ENCODE peak calls at places on chromosomes 16 and 17, in seven cellular contexts. One of them, this sample, is unnamed.

GRCh38 chr17:19766421-19767270 is 18.5 kb upstream of the ALDH3A1 start:
- DNase-seq in activated CD8-positive, alpha-beta T cell treated with anti-CD3 and anti-CD28 coated beads for 36 hours: peak
- DNase-seq in MCF 10A: peak
- DNase-seq in vagina: peak
- DNase-seq in sigmoid colon: peak
- DNase-seq in spleen: peak
- DNase-seq in cardiac muscle cell: peak
- DNase-seq in this sample: peak

GRCh38 chr16:72094266-72094610 is 591 bp downstream of the DHX38 start:
- DNase-seq in sigmoid colon: no peak
- DNase-seq in spleen: no peak
- DNase-seq in vagina: no peak
- DNase-seq in cardiac muscle cell: no peak
- DNase-seq in activated CD8-positive, alpha-beta T cell treated with anti-CD3 and anti-CD28 coated beads for 36 hours: peak
- DNase-seq in MCF 10A: peak
- DNase-seq in this sample: no peak

GRCh38 chr16:11679250-11679649 is 11.0 kb downstream of the SNN start:
- DNase-seq in vagina: no peak
- DNase-seq in sigmoid colon: peak
- DNase-seq in MCF 10A: no peak
- DNase-seq in cardiac muscle cell: no peak
- DNase-seq in spleen: no peak
- DNase-seq in activated CD8-positive, alpha-beta T cell treated with anti-CD3 and anti-CD28 coated beads for 36 hours: no peak
- DNase-seq in this sample: peak

GRCh38 chr16:89266521-89267134 is 49.1 kb downstream of the ZNF778 start:
- DNase-seq in spleen: peak
- DNase-seq in cardiac muscle cell: no peak
- DNase-seq in MCF 10A: no peak
- DNase-seq in activated CD8-positive, alpha-beta T cell treated with anti-CD3 and anti-CD28 coated beads for 36 hours: no peak
- DNase-seq in sigmoid colon: no peak
- DNase-seq in vagina: no peak
- DNase-seq in this sample: no peak

GRCh38 chr16:2752850-2753522 is 548 bp downstream of the SRRM2 start:
- DNase-seq in MCF 10A: peak
- DNase-seq in cardiac muscle cell: peak
- DNase-seq in vagina: no peak
- DNase-seq in spleen: no peak
- DNase-seq in sigmoid colon: peak
- DNase-seq in activated CD8-positive, alpha-beta T cell treated with anti-CD3 and anti-CD28 coated beads for 36 hours: peak
- DNase-seq in this sample: no peak

GRCh38 chr16:87844374-87844733 is 25.0 kb downstream of the SLC7A5 start:
- DNase-seq in activated CD8-positive, alpha-beta T cell treated with anti-CD3 and anti-CD28 coated beads for 36 hours: no peak
- DNase-seq in vagina: no peak
- DNase-seq in sigmoid colon: no peak
- DNase-seq in cardiac muscle cell: no peak
- DNase-seq in MCF 10A: no peak
- DNase-seq in spleen: no peak
- DNase-seq in this sample: no peak

GRCh38 chr17:68972119-68972704 is 17.0 kb upstream of the ABCA8 start:
- DNase-seq in spleen: no peak
- DNase-seq in vagina: no peak
- DNase-seq in cardiac muscle cell: peak
- DNase-seq in MCF 10A: peak
- DNase-seq in sigmoid colon: no peak
- DNase-seq in activated CD8-positive, alpha-beta T cell treated with anti-CD3 and anti-CD28 coated beads for 36 hours: no peak
- DNase-seq in this sample: no peak

GRCh38 chr17:4858068-4858879 is 25.1 kb downstream of the MINK1 start:
- DNase-seq in spleen: no peak
- DNase-seq in cardiac muscle cell: peak
- DNase-seq in MCF 10A: peak
- DNase-seq in activated CD8-positive, alpha-beta T cell treated with anti-CD3 and anti-CD28 coated beads for 36 hours: no peak
- DNase-seq in vagina: no peak
- DNase-seq in sigmoid colon: no peak
- DNase-seq in this sample: no peak

GRCh38 chr16:4178468-4179010 is 62.3 kb upstream of the ADCY9 start:
- DNase-seq in vagina: no peak
- DNase-seq in MCF 10A: no peak
- DNase-seq in sigmoid colon: no peak
- DNase-seq in spleen: no peak
- DNase-seq in activated CD8-positive, alpha-beta T cell treated with anti-CD3 and anti-CD28 coated beads for 36 hours: no peak
- DNase-seq in cardiac muscle cell: no peak
- DNase-seq in this sample: no peak

GRCh38 chr16:9908613-9909012 is 273.6 kb downstream of the GRIN2A start:
- DNase-seq in cardiac muscle cell: no peak
- DNase-seq in sigmoid colon: no peak
- DNase-seq in spleen: no peak
- DNase-seq in vagina: no peak
- DNase-seq in activated CD8-positive, alpha-beta T cell treated with anti-CD3 and anti-CD28 coated beads for 36 hours: no peak
- DNase-seq in MCF 10A: no peak
- DNase-seq in this sample: no peak

GRCh38 chr16:9911989-9912388 is 270.2 kb downstream of the GRIN2A start:
- DNase-seq in vagina: no peak
- DNase-seq in cardiac muscle cell: no peak
- DNase-seq in MCF 10A: no peak
- DNase-seq in activated CD8-positive, alpha-beta T cell treated with anti-CD3 and anti-CD28 coated beads for 36 hours: no peak
- DNase-seq in sigmoid colon: no peak
- DNase-seq in spleen: no peak
- DNase-seq in this sample: no peak

GRCh38 chr16:9911231-9911630 is 271.0 kb downstream of the GRIN2A start:
- DNase-seq in cardiac muscle cell: no peak
- DNase-seq in MCF 10A: no peak
- DNase-seq in vagina: no peak
- DNase-seq in spleen: no peak
- DNase-seq in sigmoid colon: no peak
- DNase-seq in activated CD8-positive, alpha-beta T cell treated with anti-CD3 and anti-CD28 coated beads for 36 hours: no peak
- DNase-seq in this sample: no peak

GRCh38 chr16:9906218-9906617 is 276.0 kb downstream of the GRIN2A start:
- DNase-seq in sigmoid colon: no peak
- DNase-seq in spleen: no peak
- DNase-seq in cardiac muscle cell: no peak
- DNase-seq in MCF 10A: no peak
- DNase-seq in vagina: no peak
- DNase-seq in activated CD8-positive, alpha-beta T cell treated with anti-CD3 and anti-CD28 coated beads for 36 hours: no peak
- DNase-seq in this sample: no peak

GRCh38 chr16:9909072-9909471 is 273.2 kb downstream of the GRIN2A start:
- DNase-seq in spleen: no peak
- DNase-seq in activated CD8-positive, alpha-beta T cell treated with anti-CD3 and anti-CD28 coated beads for 36 hours: no peak
- DNase-seq in cardiac muscle cell: no peak
- DNase-seq in MCF 10A: no peak
- DNase-seq in vagina: no peak
- DNase-seq in sigmoid colon: no peak
- DNase-seq in this sample: no peak
- TF ChIP-seq CTCF in spleen: no peak
- TF ChIP-seq CTCF in activated CD8-positive, alpha-beta T cell treated with anti-CD3 and anti-CD28 coated beads for 36 hours: no peak
- TF ChIP-seq CTCF in cardiac muscle cell: no peak
- TF ChIP-seq CTCF in MCF 10A: no peak
- TF ChIP-seq CTCF in vagina: no peak
- TF ChIP-seq CTCF in sigmoid colon: no peak
- TF ChIP-seq CTCF in this sample: no peak

GRCh38 chr17:29141484-29141835 is 38.7 kb downstream of the MYO18A start:
- DNase-seq in sigmoid colon: no peak
- DNase-seq in spleen: no peak
- DNase-seq in MCF 10A: no peak
- DNase-seq in activated CD8-positive, alpha-beta T cell treated with anti-CD3 and anti-CD28 coated beads for 36 hours: peak
- DNase-seq in cardiac muscle cell: no peak
- DNase-seq in vagina: no peak
- DNase-seq in this sample: no peak
- TF ChIP-seq CTCF in sigmoid colon: no peak
- TF ChIP-seq CTCF in spleen: no peak
- TF ChIP-seq CTCF in MCF 10A: no peak
- TF ChIP-seq CTCF in activated CD8-positive, alpha-beta T cell treated with anti-CD3 and anti-CD28 coated beads for 36 hours: no peak
- TF ChIP-seq CTCF in cardiac muscle cell: no peak
- TF ChIP-seq CTCF in vagina: no peak
- TF ChIP-seq CTCF in this sample: no peak

GRCh38 chr17:7014995-7015586 is 2.7 kb downstream of the RNASEK start:
- DNase-seq in cardiac muscle cell: peak
- DNase-seq in activated CD8-positive, alpha-beta T cell treated with anti-CD3 and anti-CD28 coated beads for 36 hours: peak
- DNase-seq in sigmoid colon: no peak
- DNase-seq in MCF 10A: no peak
- DNase-seq in vagina: no peak
- DNase-seq in spleen: no peak
- DNase-seq in this sample: no peak
- TF ChIP-seq CTCF in cardiac muscle cell: no peak
- TF ChIP-seq CTCF in activated CD8-positive, alpha-beta T cell treated with anti-CD3 and anti-CD28 coated beads for 36 hours: peak
- TF ChIP-seq CTCF in sigmoid colon: no peak
- TF ChIP-seq CTCF in MCF 10A: no peak
- TF ChIP-seq CTCF in vagina: no peak
- TF ChIP-seq CTCF in spleen: peak
- TF ChIP-seq CTCF in this sample: no peak

GRCh38 chr16:31107465-31107867 is 720 bp upstream of the BCKDK start:
- DNase-seq in MCF 10A: no peak
- DNase-seq in spleen: no peak
- DNase-seq in cardiac muscle cell: no peak
- DNase-seq in sigmoid colon: no peak
- DNase-seq in activated CD8-positive, alpha-beta T cell treated with anti-CD3 and anti-CD28 coated beads for 36 hours: peak
- DNase-seq in vagina: no peak
- DNase-seq in this sample: no peak
- TF ChIP-seq CTCF in MCF 10A: no peak
- TF ChIP-seq CTCF in spleen: no peak
- TF ChIP-seq CTCF in cardiac muscle cell: no peak
- TF ChIP-seq CTCF in sigmoid colon: no peak
- TF ChIP-seq CTCF in activated CD8-positive, alpha-beta T cell treated with anti-CD3 and anti-CD28 coated beads for 36 hours: no peak
- TF ChIP-seq CTCF in vagina: no peak
- TF ChIP-seq CTCF in this sample: no peak